ENCODE peak calls at places on chromosome 11, in four cellular contexts. Y is GM12878, C is H1, G is SK-N-SH. P is an unnamed sample.

GRCh38 chr11:12789574-12789973 is 115.4 kb downstream of the TEAD1 start:
- DNase-seq in Y (no peak), C (no peak), G (no peak), P (no peak)

GRCh38 chr11:96130061-96130460 is 206.2 kb upstream of the MTMR2 start:
- DNase-seq in C (no peak), Y (no peak), G (no peak), P (no peak)

GRCh38 chr11:12285106-12285505 is 92.3 kb upstream of the PARVA start:
- DNase-seq in C (no peak), G (no peak), Y (no peak), P (no peak)

GRCh38 chr11:112968988-112969714 is 7.9 kb downstream of the NCAM1 start:
- DNase-seq in Y (no peak), C (no peak), G (peak), P (no peak)

GRCh38 chr11:119985551-119985950 is 152.4 kb downstream of the TRIM29 start:
- DNase-seq in C (no peak), G (no peak), Y (no peak), P (no peak)

GRCh38 chr11:45920531-45921477 is 1.7 kb upstream of the LARGE2 start:
- DNase-seq in C (no peak), Y (no peak), G (peak), P (no peak)

GRCh38 chr11:36455658-36456111 is 54.4 kb downstream of the TRAF6 start:
- DNase-seq in G (peak), C (no peak), Y (no peak), P (no peak)

GRCh38 chr11:49995559-49995958 is 13.2 kb upstream of the OR4C12 start:
- DNase-seq in Y (no peak), C (peak), G (peak), P (peak)

GRCh38 chr11:65108469-65109123 is 3.1 kb upstream of the TM7SF2 start:
- DNase-seq in G (no peak), C (no peak), Y (no peak), P (peak)

GRCh38 chr11:32307449-32307848 is 127.9 kb downstream of the WT1 start:
- DNase-seq in C (no peak), G (no peak), Y (no peak), P (no peak)
- TF ChIP-seq JUND in C (no peak), G (no peak), Y (no peak), P (no peak)

GRCh38 chr11:2517016-2517385 is 72.2 kb downstream of the KCNQ1 start:
- DNase-seq in C (no peak), G (peak), Y (no peak), P (no peak)
- TF ChIP-seq JUND in C (no peak), G (no peak), Y (no peak), P (no peak)

GRCh38 chr11:114039551-114039950 is 20.0 kb upstream of the ZBTB16 start:
- DNase-seq in G (no peak), C (no peak), Y (no peak), P (no peak)

GRCh38 chr11:114049050-114049449 is 10.5 kb upstream of the ZBTB16 start:
- DNase-seq in Y (no peak), G (no peak), C (no peak), P (no peak)

GRCh38 chr11:114040706-114041211 is 18.8 kb upstream of the ZBTB16 start:
- DNase-seq in C (no peak), Y (no peak), G (no peak), P (peak)

GRCh38 chr11:114042234-114042633 is 17.3 kb upstream of the ZBTB16 start:
- DNase-seq in Y (no peak), G (no peak), C (no peak), P (no peak)

GRCh38 chr11:114044042-114044871 is 15.3 kb upstream of the ZBTB16 start:
- DNase-seq in C (no peak), G (no peak), Y (no peak), P (no peak)
- TF ChIP-seq JUND in C (no peak), G (no peak), Y (no peak), P (no peak)

DNA sequence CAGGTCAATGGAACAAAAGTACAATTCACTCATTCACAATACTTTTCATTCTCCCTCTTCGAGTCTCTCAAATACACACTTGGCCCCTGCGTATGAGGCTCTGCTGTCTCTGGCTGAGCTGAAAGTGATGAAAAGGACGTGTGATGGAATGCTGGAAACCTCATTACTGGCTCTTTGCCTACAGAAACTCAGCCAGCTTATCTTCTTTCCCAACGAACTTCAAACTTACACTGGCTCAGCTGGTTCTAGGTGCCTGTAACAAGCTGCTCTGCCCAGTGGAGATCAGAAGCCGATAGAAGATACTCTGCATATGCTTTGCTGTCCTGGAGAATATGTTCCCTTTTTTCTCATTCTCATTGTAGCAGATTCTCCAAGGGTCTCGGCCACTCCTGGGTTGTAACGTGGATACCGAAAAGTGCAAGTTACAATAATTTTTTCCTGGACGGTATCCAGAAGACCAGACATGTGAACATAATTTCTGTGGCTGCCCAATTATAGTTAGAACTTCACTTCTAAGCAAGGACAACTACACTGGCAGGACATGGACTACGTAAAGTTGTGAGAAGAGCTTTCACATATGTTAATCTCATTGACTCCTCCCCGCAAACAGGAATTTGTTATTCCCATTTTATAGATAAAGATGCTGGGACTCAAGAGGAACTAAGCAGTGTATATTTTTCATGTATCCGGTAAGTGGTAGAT is 405.4 kb upstream of the CCDC90B start:
- DNase-seq in G (no peak), Y (no peak), C (no peak), P (no peak)
- TF ChIP-seq JUND in G (no peak), Y (no peak), C (no peak), P (no peak)

DNA sequence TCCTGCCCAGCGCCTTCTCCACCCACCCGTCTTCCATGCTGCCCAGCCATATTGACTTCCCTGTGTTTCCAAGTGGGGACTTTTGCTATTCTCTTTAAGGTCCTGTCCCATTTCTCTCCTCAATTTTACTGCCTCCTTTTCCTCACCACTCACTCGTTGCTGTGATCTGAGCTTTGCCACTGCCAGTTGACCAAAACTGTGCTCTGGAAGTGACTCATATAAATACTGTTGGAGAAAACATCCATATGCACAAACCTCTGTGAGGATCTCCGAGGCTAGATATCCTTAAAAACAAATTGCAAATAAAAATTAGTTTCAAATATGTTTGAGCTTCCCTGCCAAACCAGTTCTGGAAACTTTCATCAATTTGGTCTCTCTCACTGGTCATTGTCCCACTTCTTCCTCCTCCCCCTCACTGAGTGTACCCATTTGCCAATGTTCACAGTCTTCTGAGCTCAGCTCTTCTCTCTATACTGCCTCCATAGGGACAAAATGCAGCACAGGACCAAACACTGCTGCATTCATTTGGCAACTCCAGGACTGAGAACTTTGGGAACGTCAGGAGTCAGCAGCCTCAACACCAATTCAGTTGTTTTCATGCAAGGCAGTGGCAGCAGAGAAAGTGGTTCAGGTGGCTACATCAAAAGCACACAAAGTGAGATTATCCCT is 34.0 kb upstream of the MMP13 start:
- DNase-seq in C (no peak), G (no peak), Y (no peak), P (no peak)
- TF ChIP-seq JUND in C (no peak), G (peak), Y (no peak), P (no peak)

DNA sequence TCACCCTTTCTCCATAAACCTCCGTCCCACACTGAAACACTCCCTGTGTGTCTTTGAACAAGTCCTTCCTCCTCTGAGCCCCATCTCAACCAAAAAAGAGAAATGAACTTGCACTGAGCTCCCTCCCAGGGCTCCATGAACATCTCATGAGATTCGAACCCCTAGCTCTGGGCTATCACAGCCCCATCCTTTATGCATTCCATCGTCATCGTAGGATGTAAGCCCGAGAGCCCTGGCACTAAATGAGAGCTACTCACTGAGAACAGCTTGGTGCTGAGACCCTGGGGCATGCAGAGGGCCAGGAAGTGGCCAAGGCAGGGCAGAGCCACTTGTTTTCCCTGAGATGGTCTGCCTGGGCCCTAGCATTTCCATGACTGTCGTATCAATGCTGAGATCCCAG is 12.9 kb upstream of the SLC43A3 start:
- DNase-seq in C (no peak), G (no peak), Y (no peak), P (no peak)
- TF ChIP-seq JUND in C (no peak), G (no peak), Y (no peak), P (no peak)

GRCh38 chr11:111373590-111373989 is 5.5 kb downstream of the POU2AF1 start:
- DNase-seq in G (no peak), C (peak), Y (no peak), P (no peak)
- TF ChIP-seq JUND in G (no peak), C (no peak), Y (no peak), P (no peak)

GRCh38 chr11:15871904-15872303 is 484.4 kb downstream of the SOX6 start:
- DNase-seq in G (no peak), C (no peak), Y (no peak), P (no peak)

GRCh38 chr11:15874699-15875098 is 481.6 kb downstream of the SOX6 start:
- DNase-seq in Y (no peak), G (no peak), C (no peak), P (no peak)

GRCh38 chr11:15875393-15875792 is 481.0 kb downstream of the SOX6 start:
- DNase-seq in Y (no peak), G (no peak), C (no peak), P (no peak)

GRCh38 chr11:15875934-15876333 is 480.4 kb downstream of the SOX6 start:
- DNase-seq in Y (no peak), C (no peak), G (no peak), P (no peak)

GRCh38 chr11:15873501-15873900 is 482.8 kb downstream of the SOX6 start:
- DNase-seq in Y (no peak), C (no peak), G (no peak), P (no peak)
- TF ChIP-seq JUND in Y (no peak), C (no peak), G (no peak), P (no peak)